ENCODE peak calls at places on chromosomes 13 and 19, in six cellular contexts. W is heart left ventricle, P is fibroblast of the aortic adventitia, R is neural crest cell, J is tibial nerve, Z is fibroblast of lung. B is an unnamed sample.

GRCh38 chr19:48630289-48631036 is 6.7 kb downstream of the DBP start:
- DNase-seq in W (peak; percentile 85), P (peak; percentile 63), R (no peak), J (no peak), Z (peak; percentile 68), B (no peak)

GRCh38 chr13:42424182-42424581 is 149.8 kb upstream of the TNFSF11 start:
- DNase-seq in W (no peak), P (no peak), R (no peak), J (no peak), Z (no peak), B (no peak)

GRCh38 chr19:1794424-1795185 is 17.5 kb downstream of the ATP8B3 start:
- DNase-seq in W (no peak), P (no peak), R (no peak), J (no peak), Z (peak; percentile 23), B (no peak)

GRCh38 chr13:113902956-113903355 is 39.1 kb upstream of the GAS6 start:
- DNase-seq in W (no peak), P (no peak), R (no peak), J (no peak), Z (no peak), B (no peak)

GRCh38 chr19:56253737-56254136 is 18.8 kb upstream of the EDDM13 start:
- DNase-seq in W (no peak), P (peak; percentile 71), R (no peak), J (peak; percentile 15), Z (peak; percentile 74), B (no peak)

GRCh38 chr19:41521860-41522555 is 54.0 kb upstream of the CEACAM21 start:
- DNase-seq in W (no peak), P (no peak), R (no peak), J (no peak), Z (no peak), B (no peak)

GRCh38 chr19:2561895-2562294 is 86.0 kb downstream of the GADD45B start:
- DNase-seq in W (no peak), P (no peak), R (no peak), J (no peak), Z (no peak), B (no peak)

GRCh38 chr13:95128045-95128643 is 173.1 kb downstream of the ABCC4 start:
- DNase-seq in W (no peak), P (peak; percentile 47), R (no peak), J (no peak), Z (peak; percentile 2), B (no peak)

GRCh38 chr13:109844396-109844795 is 58.0 kb upstream of the IRS2 start:
- DNase-seq in W (no peak), P (peak; percentile 28), R (no peak), J (no peak), Z (peak; percentile 61), B (no peak)

GRCh38 chr13:34003712-34004111 is 185.8 kb downstream of the RFC3 start:
- DNase-seq in W (no peak), P (no peak), R (no peak), J (no peak), Z (no peak), B (no peak)

GRCh38 chr19:6779204-6779603 is 6.7 kb downstream of the VAV1 start:
- DNase-seq in W (no peak), P (no peak), R (no peak), J (no peak), Z (no peak), B (no peak)

GRCh38 chr19:8585894-8586750 is 8.9 kb upstream of the MYO1F start:
- DNase-seq in W (no peak), P (no peak), R (peak; percentile 80), J (no peak), Z (no peak), B (peak; percentile 66)

GRCh38 chr19:29872224-29872731 is 60.5 kb downstream of the CCNE1 start:
- DNase-seq in W (no peak), P (no peak), R (no peak), J (no peak), Z (peak; percentile 5), B (no peak)

GRCh38 chr19:35125746-35126623 is 8.9 kb downstream of the LGI4 start:
- DNase-seq in W (no peak), P (no peak), R (no peak), J (no peak), Z (no peak), B (no peak)

GRCh38 chr19:610071-610800 is 20.6 kb downstream of the HCN2 start:
- DNase-seq in W (no peak), P (no peak), R (no peak), J (no peak), Z (no peak), B (no peak)

GRCh38 chr13:67416047-67416925 is 186.2 kb upstream of the PCDH9 start:
- DNase-seq in W (no peak), P (peak; percentile 22), R (peak; percentile 35), J (no peak), Z (peak; percentile 38), B (peak; percentile 8)

GRCh38 chr19:56877069-56877715 is 36.7 kb upstream of the PEG3 start:
- DNase-seq in W (no peak), P (no peak), R (no peak), J (no peak), Z (no peak), B (no peak)

GRCh38 chr13:26558074-26558805 is 757 bp downstream of the WASF3 start:
- DNase-seq in W (peak; percentile 20), P (peak; percentile 23), R (peak; percentile 16), J (no peak), Z (peak; percentile 19), B (no peak)

GRCh38 chr19:48569814-48570213 is 17.8 kb downstream of the SULT2B1 start:
- DNase-seq in W (no peak), P (peak; percentile 49), R (no peak), J (no peak), Z (peak; percentile 35), B (no peak)

GRCh38 chr13:40445557-40445990 is 220.9 kb downstream of the FOXO1 start:
- DNase-seq in W (peak; percentile 78), P (peak; percentile 80), R (no peak), J (peak; percentile 25), Z (no peak), B (no peak)

GRCh38 chr13:114081761-114082681 is 50.4 kb downstream of the RASA3 start:
- DNase-seq in W (peak; percentile 13), P (no peak), R (no peak), J (no peak), Z (no peak), B (no peak)

GRCh38 chr19:54190942-54191670 is at the start of gene TSEN34:
- DNase-seq in W (peak; percentile 90), P (no peak), R (peak; percentile 83), J (peak; percentile 71), Z (peak; percentile 84), B (no peak)

GRCh38 chr13:59279024-59279423 is 884.7 kb downstream of the DIAPH3 start:
- DNase-seq in W (no peak), P (no peak), R (no peak), J (no peak), Z (no peak), B (no peak)

DNA sequence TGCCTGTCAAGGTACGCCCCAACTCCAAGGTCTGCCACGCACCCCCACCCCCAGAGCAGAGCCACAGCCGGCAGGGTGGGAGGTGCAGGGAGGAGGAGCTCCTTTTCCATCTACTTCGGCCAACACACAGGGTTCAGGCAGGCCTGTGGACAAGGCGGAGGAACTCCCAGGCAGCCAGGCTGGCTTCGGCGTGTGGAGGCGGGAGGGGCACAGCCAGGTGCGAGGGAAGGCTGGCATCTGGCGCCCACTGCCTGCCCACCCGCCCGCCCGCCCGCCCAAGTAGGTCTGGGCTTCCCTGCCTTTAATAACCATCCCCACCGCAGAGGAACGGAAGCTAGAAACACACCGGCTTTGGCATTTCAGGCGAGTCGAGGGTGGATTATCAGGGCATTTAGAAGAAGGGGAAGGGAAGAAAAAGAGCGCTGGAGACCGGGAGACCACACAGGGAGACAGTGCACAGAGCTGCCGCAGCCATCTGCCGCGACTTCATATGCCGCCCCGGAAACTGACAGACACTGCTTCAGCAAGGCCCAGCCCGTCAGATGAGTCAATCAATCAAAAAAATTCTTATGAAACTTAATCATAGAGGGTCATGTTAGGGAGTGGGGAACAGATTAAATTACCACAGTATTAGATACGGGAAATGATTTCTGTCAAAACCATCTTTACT is 199.8 kb downstream of the TSHZ3 start:
- DNase-seq in W (no peak), P (no peak), R (no peak), J (no peak), Z (no peak), B (peak; percentile 40)
- TF ChIP-seq CTCF in W (no peak), P (no peak), R (no peak), J (no peak), Z (no peak), B (no peak)

GRCh38 chr19:45506991-45507863 is at the start of gene VASP:
- DNase-seq in W (peak; percentile 91), P (peak; percentile 81), R (peak; percentile 65), J (peak; percentile 88), Z (peak; percentile 79), B (peak; percentile 72)
- TF ChIP-seq CTCF in W (no peak), P (no peak), R (no peak), J (peak; percentile 35), Z (no peak), B (no peak)

GRCh38 chr13:36788276-36788675 is 30.7 kb upstream of the RFXAP start:
- DNase-seq in W (no peak), P (peak; percentile 51), R (no peak), J (no peak), Z (peak; percentile 32), B (no peak)

GRCh38 chr13:36789730-36790129 is 29.3 kb upstream of the RFXAP start:
- DNase-seq in W (no peak), P (no peak), R (no peak), J (no peak), Z (no peak), B (no peak)

GRCh38 chr13:36783883-36784282 is 35.1 kb upstream of the RFXAP start:
- DNase-seq in W (no peak), P (no peak), R (no peak), J (no peak), Z (no peak), B (no peak)

GRCh38 chr13:36789061-36789460 is 30.0 kb upstream of the RFXAP start:
- DNase-seq in W (no peak), P (no peak), R (no peak), J (no peak), Z (peak; percentile 24), B (no peak)

GRCh38 chr13:36787181-36787580 is 31.8 kb upstream of the RFXAP start:
- DNase-seq in W (no peak), P (no peak), R (no peak), J (no peak), Z (no peak), B (no peak)
- TF ChIP-seq CTCF in W (no peak), P (no peak), R (no peak), J (no peak), Z (no peak), B (no peak)

DNA sequence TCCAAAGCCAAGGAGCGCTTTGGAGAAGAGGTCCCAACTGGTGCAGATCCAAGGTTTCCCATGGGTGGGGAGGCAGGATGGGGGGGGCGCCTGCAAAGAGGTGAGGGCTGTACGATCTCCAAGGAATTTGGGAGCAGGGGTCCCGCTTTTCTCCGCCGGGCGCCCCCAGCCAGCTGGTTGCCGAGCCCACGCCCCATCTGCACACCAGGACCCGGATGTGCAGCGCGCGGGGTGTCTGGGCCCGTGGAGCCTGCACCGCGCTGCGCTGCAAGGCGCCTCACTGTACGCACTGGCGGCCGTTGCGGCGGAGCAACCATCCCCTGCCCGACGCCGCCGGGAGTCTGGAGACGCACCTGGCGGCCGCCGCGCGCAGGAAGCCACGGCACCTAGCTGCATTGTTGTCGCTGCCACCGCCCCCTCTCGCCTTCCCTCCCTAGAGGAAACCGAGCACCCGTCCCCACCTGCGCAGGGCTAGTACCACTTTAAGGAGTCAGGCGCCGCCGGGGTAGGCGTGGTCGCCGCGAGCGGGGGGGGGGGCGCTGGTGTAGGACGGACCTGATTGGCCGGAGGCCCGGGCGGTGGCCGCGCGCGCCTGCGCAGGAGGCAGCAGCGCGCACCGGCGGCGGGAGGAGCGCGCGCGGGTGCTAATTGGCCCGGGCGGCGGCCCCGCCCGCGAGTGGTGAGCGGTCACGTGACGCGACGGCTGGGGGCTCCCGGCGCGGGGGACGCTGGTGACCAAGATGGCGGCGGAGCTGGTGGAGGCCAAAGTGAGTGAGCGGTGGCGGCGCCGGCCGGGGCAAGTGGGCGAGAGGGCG is at the start of gene PIAS4:
- DNase-seq in W (peak; percentile 95), P (peak; percentile 87), R (peak; percentile 87), J (peak; percentile 92), Z (peak; percentile 91), B (peak; percentile 98)
- TF ChIP-seq CTCF in W (no peak), P (no peak), R (peak; percentile 34), J (peak; percentile 40), Z (no peak), B (no peak)